ENCODE peak calls at places on chromosomes 7 and 10, in ten cellular contexts. K is esophagus squamous epithelium; F is fibroblast of mammary gland; A is CD8-positive, alpha-beta T cell; Q is hepatocyte; U is cardiac fibroblast; N is choroid plexus epithelial cell; W is foreskin fibroblast; D is astrocyte of the spinal cord; V is mucosa of descending colon. J is an unnamed sample.

GRCh38 chr10:59817806-59818205 is 64.6 kb upstream of the MRLN start:
- DNase-seq in K (no peak), F (peak), A (no peak), Q (no peak), U (peak), N (no peak), W (no peak), D (peak), V (no peak), J (peak)

GRCh38 chr7:137671920-137672319 is 174.9 kb downstream of the DGKI start:
- DNase-seq in K (no peak), F (no peak), A (no peak), Q (no peak), U (no peak), N (no peak), W (no peak), D (no peak), V (no peak), J (no peak)

GRCh38 chr10:78921906-78922305 is 146.9 kb upstream of the ZMIZ1 start:
- DNase-seq in K (no peak), F (no peak), A (no peak), Q (no peak), U (no peak), N (no peak), W (no peak), D (no peak), V (no peak), J (no peak)

GRCh38 chr7:11185179-11185578 is 211.5 kb downstream of the PHF14 start:
- DNase-seq in K (no peak), F (no peak), A (no peak), Q (no peak), U (peak), N (peak), W (no peak), D (peak), V (no peak), J (no peak)

GRCh38 chr10:23157691-23158369 is 34.3 kb upstream of the PTF1A start:
- DNase-seq in K (no peak), F (peak), A (no peak), Q (peak), U (peak), N (peak), W (peak), D (peak), V (no peak), J (peak)

GRCh38 chr7:28806841-28807240 is 151.3 kb downstream of the TRIL start:
- DNase-seq in K (no peak), F (peak), A (no peak), Q (no peak), U (no peak), N (peak), W (peak), D (peak), V (no peak), J (no peak)

GRCh38 chr10:62618576-62619408 is 185.7 kb upstream of the ADO start:
- DNase-seq in K (no peak), F (peak), A (no peak), Q (peak), U (peak), N (peak), W (peak), D (peak), V (no peak), J (peak)

GRCh38 chr7:18520450-18521235 is 25.1 kb downstream of the HDAC9 start:
- DNase-seq in K (no peak), F (peak), A (no peak), Q (no peak), U (peak), N (peak), W (peak), D (peak), V (no peak), J (peak)

GRCh38 chr10:126536148-126536547 is 134.3 kb downstream of the C10orf90 start:
- DNase-seq in K (no peak), F (peak), A (no peak), Q (peak), U (peak), N (peak), W (no peak), D (no peak), V (no peak), J (peak)

GRCh38 chr7:146926833-146927232 is 810.2 kb downstream of the CNTNAP2 start:
- DNase-seq in K (no peak), F (no peak), A (no peak), Q (no peak), U (no peak), N (peak), W (no peak), D (no peak), V (no peak), J (no peak)

GRCh38 chr10:105161767-105162166 is 520.7 kb downstream of the SORCS3 start:
- DNase-seq in K (no peak), F (no peak), A (no peak), Q (no peak), U (no peak), N (no peak), W (no peak), D (no peak), V (no peak), J (no peak)

GRCh38 chr7:19963695-19964094 is 190.3 kb upstream of the TMEM196 start:
- DNase-seq in K (no peak), F (peak), A (no peak), Q (no peak), U (peak), N (no peak), W (no peak), D (no peak), V (no peak), J (peak)

GRCh38 chr7:157366722-157367121 is 29.9 kb downstream of the DNAJB6 start:
- DNase-seq in K (no peak), F (no peak), A (no peak), Q (no peak), U (no peak), N (no peak), W (no peak), D (no peak), V (no peak), J (no peak)

GRCh38 chr7:23418046-23418445 is 52.2 kb downstream of the IGF2BP3 start:
- DNase-seq in K (no peak), F (peak), A (no peak), Q (no peak), U (peak), N (peak), W (peak), D (peak), V (no peak), J (peak)

GRCh38 chr7:55074008-55074499 is 55.2 kb downstream of the EGFR start:
- DNase-seq in K (no peak), F (peak), A (peak), Q (peak), U (peak), N (peak), W (peak), D (peak), V (peak), J (peak)

GRCh38 chr10:29285624-29286051 is 3.2 kb upstream of the LYZL1 start:
- DNase-seq in K (no peak), F (no peak), A (no peak), Q (no peak), U (no peak), N (no peak), W (no peak), D (no peak), V (no peak), J (no peak)

GRCh38 chr10:48509974-48510692 is 94.7 kb downstream of the ARHGAP22 start:
- DNase-seq in K (no peak), F (no peak), A (no peak), Q (no peak), U (peak), N (peak), W (no peak), D (no peak), V (no peak), J (no peak)

GRCh38 chr10:114755537-114755936 is 66.0 kb upstream of the FHIP2A start:
- DNase-seq in K (no peak), F (no peak), A (no peak), Q (no peak), U (no peak), N (no peak), W (no peak), D (no peak), V (no peak), J (no peak)

GRCh38 chr10:1049425-1049958 is 573 bp upstream of the IDI1 start:
- DNase-seq in K (no peak), F (no peak), A (no peak), Q (no peak), U (no peak), N (peak), W (no peak), D (no peak), V (no peak), J (no peak)

GRCh38 chr7:45980973-45981372 is 59.9 kb upstream of the IGFBP3 start:
- DNase-seq in K (no peak), F (no peak), A (no peak), Q (no peak), U (no peak), N (no peak), W (no peak), D (no peak), V (no peak), J (no peak)

GRCh38 chr10:127441350-127442219 is 107.5 kb upstream of the NPS start:
- DNase-seq in K (no peak), F (no peak), A (no peak), Q (no peak), U (no peak), N (peak), W (no peak), D (no peak), V (peak), J (no peak)

GRCh38 chr10:60944159-60944909 is at the start of gene RHOBTB1:
- DNase-seq in K (no peak), F (peak), A (no peak), Q (peak), U (peak), N (peak), W (peak), D (peak), V (peak), J (peak)

GRCh38 chr7:30682131-30683083 is at the start of gene CRHR2:
- DNase-seq in K (no peak), F (no peak), A (no peak), Q (peak), U (no peak), N (no peak), W (no peak), D (no peak), V (no peak), J (no peak)

GRCh38 chr7:36763084-36763807 is 39.0 kb upstream of the AOAH start:
- DNase-seq in K (no peak), F (no peak), A (no peak), Q (no peak), U (no peak), N (no peak), W (no peak), D (peak), V (no peak), J (peak)

GRCh38 chr10:5445006-5445405 is 32.6 kb downstream of the NET1 start:
- DNase-seq in K (no peak), F (no peak), A (no peak), Q (no peak), U (no peak), N (no peak), W (no peak), D (no peak), V (no peak), J (no peak)

GRCh38 chr7:20441346-20441745 is 110.6 kb downstream of the ITGB8 start:
- DNase-seq in K (no peak), F (no peak), A (no peak), Q (no peak), U (no peak), N (no peak), W (no peak), D (no peak), V (no peak), J (no peak)

GRCh38 chr10:49285232-49285631 is 13.7 kb upstream of the C10orf71 start:
- DNase-seq in K (no peak), F (peak), A (no peak), Q (no peak), U (no peak), N (peak), W (no peak), D (no peak), V (no peak), J (no peak)

GRCh38 chr10:33676606-33677005 is 342.1 kb upstream of the NRP1 start:
- DNase-seq in K (no peak), F (no peak), A (no peak), Q (no peak), U (no peak), N (no peak), W (no peak), D (no peak), V (no peak), J (no peak)

GRCh38 chr10:33680036-33680435 is 345.6 kb upstream of the NRP1 start:
- DNase-seq in K (no peak), F (no peak), A (no peak), Q (no peak), U (no peak), N (no peak), W (no peak), D (no peak), V (no peak), J (no peak)

GRCh38 chr10:33669861-33670385 is 335.5 kb upstream of the NRP1 start:
- DNase-seq in K (no peak), F (no peak), A (no peak), Q (no peak), U (no peak), N (no peak), W (no peak), D (no peak), V (no peak), J (no peak)

DNA sequence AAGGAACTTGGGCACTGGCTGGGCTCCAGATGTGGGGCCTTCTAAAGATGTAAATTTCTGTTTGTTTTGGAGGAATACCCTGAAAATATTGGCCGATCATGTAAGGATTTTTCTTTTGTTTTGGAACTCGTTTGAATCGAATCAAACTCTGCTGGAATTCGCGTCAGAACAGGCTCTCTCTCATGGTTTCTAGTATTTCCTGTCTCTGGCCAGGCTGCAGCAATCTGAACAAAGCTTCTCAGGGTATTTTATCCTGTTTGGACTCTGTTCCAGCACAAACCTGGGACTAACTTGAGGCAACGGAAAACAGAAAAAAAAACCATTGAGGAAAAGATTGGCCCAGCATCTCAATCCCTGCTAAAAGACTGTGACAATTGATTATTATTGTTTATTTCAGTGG is 340.8 kb upstream of the NRP1 start:
- DNase-seq in K (no peak), F (no peak), A (no peak), Q (no peak), U (peak), N (peak), W (peak), D (peak), V (no peak), J (peak)
- H3K4me3 ChIP-seq in K (no peak), F (no peak), A (no peak), Q (no peak), U (no peak), N (peak), W (no peak), D (no peak), V (no peak), J (peak)

GRCh38 chr7:5657901-5658300 is 123.6 kb downstream of the RNF216 start:
- DNase-seq in K (no peak), F (peak), A (no peak), Q (no peak), U (no peak), N (peak), W (peak), D (peak), V (no peak), J (no peak)
- TF ChIP-seq CTCF in K (no peak), F (no peak), A (no peak), Q (no peak), U (no peak), N (no peak), W (no peak), D (no peak), V (no peak), J (no peak)

GRCh38 chr7:143047327-143047726 is 4.8 kb upstream of the OR6V1 start:
- DNase-seq in K (no peak), F (no peak), A (no peak), Q (no peak), U (no peak), N (no peak), W (no peak), D (no peak), V (no peak), J (no peak)

GRCh38 chr7:143048827-143049226 is 3.3 kb upstream of the OR6V1 start:
- DNase-seq in K (no peak), F (peak), A (no peak), Q (peak), U (no peak), N (no peak), W (no peak), D (no peak), V (no peak), J (peak)

GRCh38 chr7:143052041-143052440 is at the start of gene OR6V1:
- DNase-seq in K (no peak), F (no peak), A (no peak), Q (no peak), U (no peak), N (no peak), W (no peak), D (no peak), V (no peak), J (no peak)

GRCh38 chr7:143046334-143046935 is 5.7 kb upstream of the OR6V1 start:
- DNase-seq in K (no peak), F (peak), A (no peak), Q (no peak), U (no peak), N (no peak), W (no peak), D (no peak), V (no peak), J (peak)

GRCh38 chr7:143049380-143049779 is 2.8 kb upstream of the OR6V1 start:
- DNase-seq in K (no peak), F (peak), A (no peak), Q (no peak), U (no peak), N (no peak), W (no peak), D (no peak), V (no peak), J (peak)
- H3K4me3 ChIP-seq in K (no peak), F (no peak), A (no peak), Q (no peak), U (no peak), N (no peak), W (no peak), D (no peak), V (no peak), J (no peak)

DNA sequence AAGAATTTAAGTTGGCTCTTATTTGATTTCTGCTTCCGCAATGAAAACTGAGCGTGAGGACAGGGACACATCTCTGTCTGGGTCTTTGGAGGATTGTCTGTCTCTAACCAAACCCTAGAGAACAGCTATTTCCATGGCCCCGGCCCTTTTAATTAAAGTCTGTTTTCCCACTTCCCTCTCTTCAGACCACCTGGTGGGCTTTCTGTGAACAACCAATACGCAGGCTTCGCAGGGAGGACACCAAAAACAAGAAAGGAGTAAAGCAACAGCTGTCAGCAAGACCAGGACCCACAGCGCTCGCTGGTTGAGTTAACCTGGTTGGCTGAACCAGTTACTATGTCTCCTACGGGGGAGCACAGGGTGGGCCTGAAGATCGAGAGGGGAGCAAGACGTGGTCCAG is 217.1 kb upstream of the FRMD4A start:
- DNase-seq in K (no peak), F (no peak), A (no peak), Q (no peak), U (no peak), N (no peak), W (no peak), D (no peak), V (no peak), J (no peak)
- TF ChIP-seq CTCF in K (no peak), F (no peak), A (peak), Q (no peak), U (no peak), N (no peak), W (no peak), D (peak), V (no peak), J (peak)

GRCh38 chr10:71605263-71605962 is 114.2 kb downstream of the C10orf105 start:
- DNase-seq in K (no peak), F (no peak), A (no peak), Q (no peak), U (no peak), N (no peak), W (peak), D (peak), V (no peak), J (no peak)
- H3K4me3 ChIP-seq in K (no peak), F (no peak), A (no peak), Q (no peak), U (no peak), N (no peak), W (no peak), D (no peak), V (no peak), J (no peak)

GRCh38 chr7:87882538-87882937 is 6.2 kb downstream of the DBF4 start:
- DNase-seq in K (no peak), F (no peak), A (no peak), Q (no peak), U (no peak), N (no peak), W (no peak), D (no peak), V (no peak), J (no peak)

GRCh38 chr7:87885018-87885417 is 8.7 kb downstream of the DBF4 start:
- DNase-seq in K (no peak), F (no peak), A (no peak), Q (no peak), U (no peak), N (peak), W (no peak), D (peak), V (no peak), J (no peak)

DNA sequence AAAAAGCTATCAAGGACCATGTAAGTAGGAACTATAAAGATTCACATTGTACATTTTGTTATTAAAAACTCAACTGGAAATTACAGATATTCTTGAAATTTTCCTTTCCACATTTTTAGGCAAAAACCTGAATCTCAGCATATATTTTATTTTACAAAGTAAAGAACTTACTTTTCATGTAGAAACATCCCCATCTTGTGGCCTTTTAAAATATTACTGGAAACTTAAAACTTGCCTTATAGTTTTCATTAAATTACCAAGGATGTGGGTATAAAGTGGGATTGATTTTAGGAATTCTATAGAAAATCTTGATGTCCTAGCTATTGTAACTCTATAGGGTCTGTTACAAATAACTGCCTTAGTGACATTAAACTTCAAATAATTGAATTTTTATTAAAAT is 10.6 kb downstream of the DBF4 start:
- DNase-seq in K (no peak), F (peak), A (no peak), Q (peak), U (peak), N (peak), W (peak), D (peak), V (no peak), J (peak)
- TF ChIP-seq CTCF in K (peak), F (peak), A (peak), Q (peak), U (peak), N (peak), W (no peak), D (peak), V (no peak), J (peak)

GRCh38 chr10:13526952-13527863 is 1.6 kb downstream of the BEND7 start:
- DNase-seq in K (no peak), F (peak), A (no peak), Q (peak), U (peak), N (peak), W (peak), D (peak), V (no peak), J (peak)
- H3K4me3 ChIP-seq in K (peak), F (peak), A (no peak), Q (peak), U (no peak), N (no peak), W (peak), D (peak), V (no peak), J (no peak)

GRCh38 chr7:34165927-34166550 is 260.7 kb downstream of the BMPER start:
- DNase-seq in K (no peak), F (peak), A (no peak), Q (peak), U (peak), N (peak), W (peak), D (peak), V (no peak), J (peak)
- TF ChIP-seq CTCF in K (peak), F (peak), A (no peak), Q (peak), U (peak), N (peak), W (peak), D (peak), V (no peak), J (peak)

DNA sequence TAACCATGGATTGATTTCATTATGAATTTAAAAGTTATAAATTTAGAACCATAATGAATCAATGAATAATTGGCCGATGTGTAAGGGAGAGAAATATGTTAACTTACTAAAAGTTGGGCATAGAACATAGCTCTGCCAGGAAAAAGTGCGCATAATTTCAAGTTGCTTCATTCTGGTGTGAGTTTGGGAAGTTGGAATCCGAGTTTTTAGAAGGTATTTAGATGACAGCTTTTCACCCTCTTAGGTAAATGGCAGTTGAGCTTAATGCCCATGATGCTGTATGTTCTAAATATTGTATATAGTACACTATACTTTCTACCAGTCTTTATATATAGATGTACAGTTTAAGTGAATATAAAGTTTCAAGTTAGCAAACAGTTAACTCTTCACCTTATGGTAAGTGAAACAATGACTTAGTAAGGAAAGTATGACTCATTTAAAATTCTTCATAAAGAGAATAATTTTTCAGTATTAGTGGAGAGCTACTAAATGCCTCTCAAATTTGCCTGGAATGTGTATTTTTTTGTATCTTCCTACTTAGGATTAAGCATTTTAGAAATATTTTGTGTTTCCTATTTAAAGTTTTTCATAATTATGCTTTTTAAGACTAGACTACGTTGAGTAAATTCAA is 1.6 kb downstream of the C1GALT1 start:
- DNase-seq in K (no peak), F (no peak), A (no peak), Q (no peak), U (peak), N (peak), W (no peak), D (peak), V (no peak), J (peak)
- H3K4me3 ChIP-seq in K (peak), F (peak), A (peak), Q (peak), U (peak), N (peak), W (peak), D (peak), V (no peak), J (peak)